ENCODE peak calls at places on chromosome 17, in seven cellular contexts. U is neural progenitor cell; Q is lower lobe of right lung; J is CD4-positive, alpha-beta T cell; N is keratinocyte; X is fibroblast of lung; A is RWPE1. M is an unnamed sample.

GRCh38 chr17:61328351-61328750 is 71.3 kb upstream of the TBX2 start:
- DNase-seq in U (no peak), Q (no peak), J (no peak), N (no peak), X (no peak), A (no peak), M (no peak)

GRCh38 chr17:50271173-50271750 is 3.0 kb upstream of the TMEM92 start:
- DNase-seq in U (no peak), Q (no peak), J (no peak), N (no peak), X (no peak), A (no peak), M (no peak)

GRCh38 chr17:49216482-49216881 is 6.0 kb downstream of the ABI3 start:
- DNase-seq in U (no peak), Q (no peak), J (no peak), N (no peak), X (no peak), A (no peak), M (no peak)

GRCh38 chr17:81422776-81423697 is 27.8 kb downstream of the BAHCC1 start:
- DNase-seq in U (peak), Q (peak), J (no peak), N (peak), X (peak), A (peak), M (no peak)

GRCh38 chr17:82596316-82596715 is 51.9 kb downstream of the WDR45B start:
- DNase-seq in U (no peak), Q (peak), J (no peak), N (no peak), X (no peak), A (no peak), M (no peak)

GRCh38 chr17:82212331-82213250 is at the start of gene CCDC57:
- DNase-seq in U (peak), Q (peak), J (peak), N (no peak), X (peak), A (peak), M (peak)

GRCh38 chr17:68719431-68719830 is 118.3 kb upstream of the FAM20A start:
- DNase-seq in U (no peak), Q (no peak), J (no peak), N (no peak), X (no peak), A (no peak), M (no peak)

GRCh38 chr17:79975498-79976134 is 60.1 kb downstream of the TBC1D16 start:
- DNase-seq in U (no peak), Q (peak), J (no peak), N (no peak), X (no peak), A (no peak), M (no peak)

GRCh38 chr17:49871211-49871610 is 23.3 kb upstream of the TAC4 start:
- DNase-seq in U (no peak), Q (no peak), J (no peak), N (no peak), X (no peak), A (no peak), M (no peak)

GRCh38 chr17:28343491-28343932 is 8.0 kb downstream of the TNFAIP1 start:
- DNase-seq in U (no peak), Q (no peak), J (no peak), N (no peak), X (no peak), A (no peak), M (no peak)

GRCh38 chr17:2853111-2853721 is 57.0 kb downstream of the RAP1GAP2 start:
- DNase-seq in U (peak), Q (peak), J (peak), N (no peak), X (peak), A (peak), M (no peak)

GRCh38 chr17:2854662-2855061 is 58.4 kb downstream of the RAP1GAP2 start:
- DNase-seq in U (no peak), Q (no peak), J (no peak), N (no peak), X (no peak), A (peak), M (no peak)

GRCh38 chr17:2852729-2853110 is 56.5 kb downstream of the RAP1GAP2 start:
- DNase-seq in U (peak), Q (no peak), J (no peak), N (no peak), X (no peak), A (no peak), M (no peak)

GRCh38 chr17:2855063-2855600 is 58.9 kb downstream of the RAP1GAP2 start:
- DNase-seq in U (no peak), Q (no peak), J (no peak), N (no peak), X (peak), A (peak), M (no peak)

GRCh38 chr17:2853722-2854580 is 57.7 kb downstream of the RAP1GAP2 start:
- DNase-seq in U (peak), Q (peak), J (no peak), N (no peak), X (peak), A (peak), M (no peak)
- H3K27ac ChIP-seq in U (no peak), Q (no peak), J (no peak), N (peak), X (no peak), A (peak), M (no peak)

GRCh38 chr17:77306790-77307478 is 166.2 kb downstream of the SEC14L1 start:
- DNase-seq in U (no peak), Q (no peak), J (no peak), N (no peak), X (no peak), A (no peak), M (no peak)

GRCh38 chr17:77307479-77308198 is 166.9 kb downstream of the SEC14L1 start:
- DNase-seq in U (no peak), Q (no peak), J (no peak), N (no peak), X (no peak), A (no peak), M (no peak)

GRCh38 chr17:77311371-77311981 is 170.7 kb downstream of the SEC14L1 start:
- DNase-seq in U (no peak), Q (peak), J (no peak), N (no peak), X (no peak), A (no peak), M (no peak)

GRCh38 chr17:77310336-77310735 is 169.6 kb downstream of the SEC14L1 start:
- DNase-seq in U (no peak), Q (no peak), J (no peak), N (no peak), X (no peak), A (no peak), M (no peak)

DNA sequence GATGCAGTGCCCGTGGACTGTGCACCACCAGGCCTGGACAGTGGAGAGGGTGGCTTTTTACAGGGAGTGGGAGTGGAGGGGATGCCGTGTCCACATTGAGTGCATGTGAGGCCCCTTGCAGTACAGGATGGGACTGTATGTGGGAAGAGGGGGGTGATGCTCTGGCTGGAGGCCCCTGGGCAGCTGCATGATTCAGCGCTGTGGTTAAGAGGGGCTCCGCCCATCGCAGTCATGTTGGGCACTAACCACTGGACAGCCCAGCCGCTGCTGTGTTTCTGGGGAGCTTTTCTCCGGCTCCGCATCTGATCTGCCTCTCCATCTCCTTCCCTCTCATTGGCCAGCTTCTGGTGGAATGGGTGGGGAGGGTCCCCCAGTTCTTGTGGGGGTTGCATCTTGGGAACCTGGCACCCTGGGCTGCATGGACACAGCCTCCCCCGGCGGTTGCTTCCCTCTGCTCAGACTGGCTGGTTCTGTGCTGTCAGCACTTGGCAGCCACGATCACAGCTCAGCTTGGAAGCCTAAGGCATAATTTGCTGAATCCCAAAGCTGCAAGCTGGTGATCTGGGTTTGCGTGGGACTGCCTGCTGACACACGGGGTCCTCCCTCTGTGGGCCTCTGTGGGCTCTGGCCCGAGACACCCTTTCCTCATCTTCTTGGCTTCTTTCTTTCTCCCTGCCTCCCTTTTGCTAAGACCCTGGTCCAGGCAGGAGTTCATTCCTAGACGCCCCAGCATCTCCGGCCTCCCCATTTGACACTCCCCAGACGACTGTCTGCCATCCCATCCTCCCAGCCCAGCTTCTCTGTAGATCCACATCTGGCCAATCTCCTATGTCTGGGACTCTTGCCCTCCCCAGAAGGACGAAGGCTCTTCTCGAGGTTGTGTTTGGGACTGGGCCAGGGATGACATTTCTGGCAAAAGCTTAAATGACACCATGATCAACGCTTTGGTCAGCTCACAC is 168.3 kb downstream of the SEC14L1 start:
- DNase-seq in U (no peak), Q (peak), J (no peak), N (no peak), X (peak), A (no peak), M (no peak)
- H3K27ac ChIP-seq in U (no peak), Q (no peak), J (no peak), N (no peak), X (peak), A (peak), M (no peak)

DNA sequence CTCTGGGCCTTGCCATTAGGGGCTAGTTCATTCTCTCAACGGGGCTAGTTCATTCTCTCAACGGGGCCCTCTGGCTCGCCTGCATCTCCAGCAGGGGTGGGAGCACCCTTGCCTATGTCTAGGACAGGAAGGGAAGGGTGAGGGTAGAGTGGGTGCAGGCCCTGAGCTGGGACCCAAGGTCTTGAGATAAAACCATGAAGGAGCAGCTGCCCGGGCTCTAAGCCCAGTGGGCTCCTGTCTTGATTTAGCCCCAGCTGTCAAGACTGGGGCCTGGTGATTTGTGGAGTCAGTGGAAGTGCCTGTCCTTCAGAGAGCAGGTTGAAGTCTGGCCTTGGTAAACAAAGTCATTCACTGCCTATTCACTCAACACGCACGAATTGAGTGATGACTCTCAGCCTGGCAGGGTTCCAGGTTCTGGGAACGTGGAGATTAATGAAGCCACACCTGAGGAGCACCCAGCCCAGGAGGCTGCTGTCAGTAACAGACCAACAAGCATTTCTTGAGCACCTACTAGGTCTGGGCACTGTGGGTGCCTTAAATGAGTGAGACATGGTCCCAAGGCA is 35.4 kb downstream of the WNT3 start:
- DNase-seq in U (no peak), Q (no peak), J (no peak), N (no peak), X (no peak), A (no peak), M (no peak)
- H3K27ac ChIP-seq in U (no peak), Q (no peak), J (no peak), N (no peak), X (no peak), A (no peak), M (no peak)

GRCh38 chr17:73338566-73339247 is 26.9 kb upstream of the CDC42EP4 start:
- DNase-seq in U (no peak), Q (no peak), J (no peak), N (no peak), X (no peak), A (no peak), M (no peak)
- H3K27ac ChIP-seq in U (no peak), Q (peak), J (no peak), N (no peak), X (peak), A (peak), M (peak)

GRCh38 chr17:66655461-66655860 is 179.5 kb upstream of the CACNG5 start:
- DNase-seq in U (no peak), Q (no peak), J (no peak), N (no peak), X (no peak), A (no peak), M (no peak)

GRCh38 chr17:66652840-66653507 is 181.9 kb upstream of the CACNG5 start:
- DNase-seq in U (no peak), Q (no peak), J (no peak), N (peak), X (peak), A (peak), M (no peak)

GRCh38 chr17:66654764-66655163 is 180.2 kb upstream of the CACNG5 start:
- DNase-seq in U (no peak), Q (no peak), J (no peak), N (peak), X (no peak), A (peak), M (no peak)

GRCh38 chr17:66655861-66656260 is 179.1 kb upstream of the CACNG5 start:
- DNase-seq in U (no peak), Q (no peak), J (no peak), N (peak), X (peak), A (peak), M (peak)

GRCh38 chr17:66654341-66654740 is 180.6 kb upstream of the CACNG5 start:
- DNase-seq in U (no peak), Q (no peak), J (no peak), N (no peak), X (peak), A (no peak), M (no peak)
- H3K27ac ChIP-seq in U (no peak), Q (no peak), J (no peak), N (peak), X (no peak), A (peak), M (no peak)

GRCh38 chr17:77206557-77206956 is 65.8 kb downstream of the SEC14L1 start:
- DNase-seq in U (no peak), Q (no peak), J (no peak), N (no peak), X (no peak), A (no peak), M (no peak)

GRCh38 chr17:77204531-77204930 is 63.8 kb downstream of the SEC14L1 start:
- DNase-seq in U (no peak), Q (no peak), J (no peak), N (no peak), X (no peak), A (no peak), M (no peak)

GRCh38 chr17:77206125-77206523 is 65.4 kb downstream of the SEC14L1 start:
- DNase-seq in U (no peak), Q (no peak), J (no peak), N (no peak), X (no peak), A (no peak), M (no peak)

GRCh38 chr17:77203846-77204245 is 63.1 kb downstream of the SEC14L1 start:
- DNase-seq in U (no peak), Q (no peak), J (no peak), N (no peak), X (no peak), A (no peak), M (no peak)

GRCh38 chr17:77205396-77206124 is 64.8 kb downstream of the SEC14L1 start:
- DNase-seq in U (no peak), Q (no peak), J (no peak), N (no peak), X (no peak), A (no peak), M (no peak)
- H3K27ac ChIP-seq in U (no peak), Q (peak), J (no peak), N (no peak), X (no peak), A (no peak), M (no peak)

DNA sequence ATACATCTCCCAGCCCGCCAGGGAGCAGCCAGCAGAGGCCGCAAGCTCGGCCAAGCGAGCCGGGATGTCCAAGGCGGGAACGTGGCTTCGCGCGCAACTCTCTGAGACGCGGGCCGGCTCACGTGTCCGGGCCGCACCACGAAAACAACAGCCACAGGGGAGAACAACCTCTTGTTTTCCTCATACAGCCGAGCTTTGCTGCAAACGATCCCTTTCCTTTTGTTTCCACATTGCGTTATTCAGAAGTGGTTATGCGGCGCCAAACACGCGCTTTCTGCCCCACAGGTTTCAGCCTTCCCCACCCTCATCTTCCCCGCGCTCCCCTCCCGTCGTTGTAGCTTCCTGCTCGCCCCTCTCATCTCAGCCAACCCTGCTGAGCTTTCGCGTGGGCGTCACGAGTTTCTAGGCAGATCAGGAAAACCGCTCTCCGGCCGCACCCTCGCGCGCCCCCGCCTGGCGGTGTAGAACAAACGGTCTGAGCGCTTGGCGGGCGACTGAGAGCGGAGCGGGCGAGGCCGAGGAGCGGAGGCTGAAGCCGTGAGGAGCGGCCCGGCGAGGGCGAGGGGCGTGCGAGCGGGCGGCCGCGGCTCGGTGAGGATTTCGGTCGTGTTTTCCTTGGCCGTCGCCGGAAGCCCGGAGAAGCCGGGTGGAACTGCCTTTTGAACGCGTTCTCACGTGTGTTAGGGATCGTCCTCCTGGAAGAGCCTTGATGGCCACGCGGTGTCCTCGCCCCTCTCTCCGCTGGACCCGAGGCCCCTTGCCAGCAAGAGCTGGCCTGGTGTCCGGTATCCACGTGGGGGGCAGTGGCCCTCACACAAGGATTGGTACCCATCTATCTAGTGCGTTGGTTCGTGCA is 6.6 kb upstream of the SMARCD2 start:
- DNase-seq in U (peak), Q (peak), J (peak), N (peak), X (peak), A (peak), M (peak)
- H3K27ac ChIP-seq in U (no peak), Q (peak), J (no peak), N (peak), X (peak), A (peak), M (peak)

GRCh38 chr17:77391668-77392375 is 251.1 kb downstream of the SEC14L1 start:
- DNase-seq in U (peak), Q (no peak), J (peak), N (no peak), X (peak), A (no peak), M (no peak)
- H3K27ac ChIP-seq in U (peak), Q (peak), J (peak), N (peak), X (peak), A (peak), M (peak)

GRCh38 chr17:29763273-29763672 is 140.6 kb upstream of the CORO6 start:
- DNase-seq in U (no peak), Q (no peak), J (no peak), N (no peak), X (no peak), A (no peak), M (no peak)

GRCh38 chr17:29760771-29761682 is 138.3 kb upstream of the CORO6 start:
- DNase-seq in U (peak), Q (peak), J (peak), N (peak), X (peak), A (peak), M (peak)

GRCh38 chr17:29766796-29767327 is 144.2 kb upstream of the CORO6 start:
- DNase-seq in U (no peak), Q (no peak), J (no peak), N (no peak), X (no peak), A (no peak), M (no peak)

GRCh38 chr17:29764748-29765147 is 142.0 kb upstream of the CORO6 start:
- DNase-seq in U (no peak), Q (no peak), J (no peak), N (no peak), X (no peak), A (no peak), M (no peak)

DNA sequence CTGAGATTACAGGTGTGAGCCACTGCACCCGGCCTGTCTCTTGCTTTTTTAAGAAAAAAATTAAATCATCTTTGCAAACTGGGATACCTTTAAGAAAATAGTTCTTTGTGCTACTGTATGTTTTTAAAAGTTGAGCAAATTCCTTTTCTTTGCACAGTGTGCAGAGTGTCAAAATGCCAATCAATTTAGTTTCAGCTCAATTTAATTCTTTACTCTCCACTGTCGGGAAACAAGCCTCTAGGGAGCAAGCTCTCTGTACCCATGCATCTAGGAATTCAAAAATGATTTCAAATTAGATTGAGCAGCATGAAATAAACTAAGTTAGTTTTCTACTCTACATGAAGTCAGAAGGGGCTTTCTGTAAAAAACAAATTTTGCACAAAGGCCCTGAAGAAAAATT is 141.5 kb upstream of the CORO6 start:
- DNase-seq in U (no peak), Q (no peak), J (no peak), N (no peak), X (no peak), A (no peak), M (no peak)
- H3K27ac ChIP-seq in U (no peak), Q (no peak), J (no peak), N (no peak), X (no peak), A (no peak), M (no peak)

M was measured in caudate nucleus.